ENCODE peak calls at places on chromosome 19, in five cellular contexts. Q is HFFc6, T is ovary, Z is NCI-H1105 treated with DMSO at 0.1 percent for 48 hours, R is thoracic aorta. O is an unnamed sample.

GRCh38 chr19:703651-704446 is 4.9 kb upstream of the PALM start:
- DNase-seq in Q (peak; percentile 12), T (peak; percentile 89), Z (no peak), R (peak; percentile 29), O (no peak)

GRCh38 chr19:35455616-35456201 is 7.7 kb downstream of the FFAR2 start:
- DNase-seq in Q (no peak), T (no peak), Z (no peak), R (no peak), O (no peak)

GRCh38 chr19:42081584-42082258 is 5.8 kb downstream of the ZNF574 start:
- DNase-seq in Q (peak; percentile 61), T (no peak), Z (no peak), R (no peak), O (no peak)

GRCh38 chr19:3546119-3546518 is 7.1 kb downstream of the TEKTIP1 start:
- DNase-seq in Q (no peak), T (peak; percentile 29), Z (no peak), R (no peak), O (no peak)

GRCh38 chr19:55175117-55175867 is 4.8 kb downstream of the SYT5 start:
- DNase-seq in Q (no peak), T (no peak), Z (no peak), R (no peak), O (no peak)

GRCh38 chr19:12834976-12835757 is 788 bp upstream of the RTBDN start:
- DNase-seq in Q (no peak), T (peak; percentile 30), Z (no peak), R (no peak), O (no peak)

GRCh38 chr19:19750131-19750841 is 17.4 kb upstream of the ZNF14 start:
- DNase-seq in Q (no peak), T (no peak), Z (no peak), R (no peak), O (no peak)

GRCh38 chr19:6996810-6997209 is 24.4 kb downstream of the MBD3L2B start:
- DNase-seq in Q (no peak), T (no peak), Z (no peak), R (no peak), O (no peak)

GRCh38 chr19:40613669-40614594 is 12.8 kb downstream of the LTBP4 start:
- DNase-seq in Q (peak; percentile 68), T (peak; percentile 81), Z (peak; percentile 87), R (no peak), O (peak; percentile 80)

GRCh38 chr19:29366757-29367156 is 153.8 kb upstream of the UQCRFS1 start:
- DNase-seq in Q (no peak), T (no peak), Z (no peak), R (no peak), O (no peak)